ENCODE peak calls at places on chromosomes 16 and 17, in five cellular contexts. M is HepG2, U is NT2/D1, W is H1, X is GM12878. N is an unnamed sample.

GRCh38 chr17:6507535-6507934 is 48.8 kb downstream of the PITPNM3 start:
- DNase-seq in M (no peak), U (no peak), W (no peak), X (no peak), N (no peak)

GRCh38 chr17:70906808-70907207 is 737.5 kb downstream of the KCNJ2 start:
- DNase-seq in M (no peak), U (no peak), W (no peak), X (no peak), N (no peak)

GRCh38 chr16:53968896-53969295 is 264.9 kb downstream of the FTO start:
- DNase-seq in M (no peak), U (no peak), W (no peak), X (no peak), N (no peak)

GRCh38 chr16:69301187-69301586 is 10.0 kb upstream of the VPS4A start:
- DNase-seq in M (no peak), U (no peak), W (no peak), X (no peak), N (no peak)

GRCh38 chr17:40173778-40174135 is 3.5 kb upstream of the RAPGEFL1 start:
- DNase-seq in M (no peak), U (no peak), W (no peak), X (no peak), N (no peak)

GRCh38 chr17:2723997-2724782 is 12.6 kb upstream of the CLUH start:
- DNase-seq in M (no peak), U (no peak), W (peak; percentile 53), X (no peak), N (no peak)

GRCh38 chr17:80394629-80395216 is 20.2 kb upstream of the ENDOV start:
- DNase-seq in M (no peak), U (no peak), W (no peak), X (no peak), N (no peak)

GRCh38 chr16:19737306-19737975 is 19.4 kb downstream of the IQCK start:
- DNase-seq in M (no peak), U (no peak), W (no peak), X (no peak), N (no peak)

GRCh38 chr16:3819741-3820724 is 60.5 kb downstream of the CREBBP start:
- DNase-seq in M (no peak), U (no peak), W (no peak), X (no peak), N (peak; percentile 63)

GRCh38 chr16:11138026-11138768 is 117.8 kb downstream of the SOCS1 start:
- DNase-seq in M (no peak), U (no peak), W (no peak), X (no peak), N (no peak)

GRCh38 chr17:4903051-4903818 is at the start of gene CHRNE:
- DNase-seq in M (peak; percentile 80), U (peak; percentile 63), W (no peak), X (peak; percentile 37), N (peak; percentile 72)
- TF ChIP-seq SUZ12 in M (no peak), U (no peak), W (no peak), X (no peak), N (no peak)

GRCh38 chr17:58536541-58536940 is 22.1 kb upstream of the MTMR4 start:
- DNase-seq in M (no peak), U (no peak), W (no peak), X (no peak), N (no peak)

GRCh38 chr17:58537266-58537665 is 22.8 kb upstream of the MTMR4 start:
- DNase-seq in M (no peak), U (no peak), W (no peak), X (no peak), N (no peak)

GRCh38 chr17:58538801-58539410 is 24.5 kb upstream of the MTMR4 start:
- DNase-seq in M (no peak), U (no peak), W (no peak), X (no peak), N (no peak)

GRCh38 chr17:58541249-58541648 is 26.8 kb upstream of the MTMR4 start:
- DNase-seq in M (no peak), U (no peak), W (no peak), X (no peak), N (peak; percentile 48)

GRCh38 chr17:58539703-58540102 is 25.3 kb upstream of the MTMR4 start:
- DNase-seq in M (no peak), U (no peak), W (no peak), X (no peak), N (no peak)
- TF ChIP-seq SUZ12 in M (no peak), U (no peak), W (no peak), X (no peak), N (no peak)

GRCh38 chr16:86663691-86664517 is 85.6 kb downstream of the FOXL1 start:
- DNase-seq in M (no peak), U (no peak), W (no peak), X (no peak), N (no peak)
- TF ChIP-seq SUZ12 in M (no peak), U (no peak), W (no peak), X (no peak), N (no peak)

DNA sequence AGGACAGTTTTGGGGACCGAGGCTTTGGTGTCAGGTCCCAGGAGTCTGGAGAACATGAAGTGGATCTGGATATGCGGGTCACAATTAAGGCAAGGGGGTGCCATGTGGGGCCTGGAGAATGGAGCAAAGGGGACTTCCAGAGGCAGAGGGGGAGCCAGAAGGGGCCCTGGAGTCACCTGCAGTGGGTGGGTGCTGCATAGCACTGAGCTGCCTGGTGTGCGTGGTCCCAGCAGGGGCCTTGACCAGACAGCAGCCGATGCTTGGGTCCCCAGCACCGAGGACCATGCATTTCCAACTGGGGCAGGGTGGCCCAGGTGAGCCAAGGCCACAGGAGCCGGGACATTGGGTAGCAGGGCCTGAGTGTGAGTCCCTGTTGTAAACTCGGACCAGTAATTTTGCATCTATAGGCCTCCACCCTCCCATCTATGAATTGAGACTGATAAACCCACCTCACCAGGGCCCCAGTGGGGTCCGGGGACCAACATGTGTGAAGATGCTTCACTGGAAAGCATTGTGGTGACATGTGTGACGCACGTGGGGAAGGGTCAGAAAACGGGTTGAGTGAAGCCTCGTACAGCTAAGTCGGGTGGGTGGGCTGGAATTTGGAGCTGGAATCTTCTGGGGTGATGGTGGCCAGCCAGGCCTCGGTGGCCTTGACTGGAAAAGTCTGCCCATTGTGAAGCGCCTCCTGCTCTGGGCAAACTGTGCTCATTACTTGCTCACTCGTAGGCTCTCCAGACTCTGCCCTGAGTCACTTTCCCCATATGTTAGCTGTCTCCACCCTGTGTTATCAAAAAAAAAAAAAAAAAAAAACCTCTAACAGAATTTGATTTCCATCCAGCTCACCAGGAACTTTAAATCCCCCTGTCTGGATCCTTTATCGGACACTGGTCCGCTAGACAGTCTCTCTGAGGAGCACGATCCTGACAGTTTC is 90.5 kb upstream of the ZNF469 start:
- DNase-seq in M (no peak), U (no peak), W (no peak), X (no peak), N (no peak)
- TF ChIP-seq SUZ12 in M (no peak), U (no peak), W (no peak), X (no peak), N (no peak)